ENCODE peak calls at places on chromosome 9, in four cellular contexts. C is PC-9, H is PC-3, N is MM.1S. Y is an unnamed sample.

GRCh38 chr9:122218070-122218884 is 10.5 kb downstream of the LHX6 start:
- DNase-seq in C (no peak), N (no peak), H (peak; percentile 53), Y (no peak)

GRCh38 chr9:3863114-3863528 is 337.3 kb upstream of the RFX3 start:
- DNase-seq in H (peak; percentile 96), C (peak; percentile 80), N (no peak), Y (no peak)

GRCh38 chr9:84136119-84136868 is 155.7 kb downstream of the RMI1 start:
- DNase-seq in H (peak; percentile 72), C (peak; percentile 90), N (no peak), Y (no peak)

GRCh38 chr9:108374606-108375005 is 481.2 kb downstream of the ACTL7B start:
- DNase-seq in H (peak; percentile 14), C (peak; percentile 57), N (no peak), Y (no peak)

GRCh38 chr9:33416996-33417395 is 14.6 kb upstream of the AQP7 start:
- DNase-seq in H (no peak), N (peak; percentile 32), C (no peak), Y (no peak)

GRCh38 chr9:92671323-92671722 is 1.4 kb upstream of the IPPK start:
- DNase-seq in H (peak; percentile 81), C (peak; percentile 94), N (no peak), Y (no peak)

GRCh38 chr9:121350993-121351561 is 19.0 kb downstream of the STOM start:
- DNase-seq in H (peak; percentile 72), C (peak; percentile 72), N (no peak), Y (no peak)

GRCh38 chr9:23769307-23769935 is 56.6 kb downstream of the ELAVL2 start:
- DNase-seq in N (no peak), C (peak; percentile 68), H (peak; percentile 93), Y (no peak)

GRCh38 chr9:93892748-93893147 is 62.4 kb downstream of the BARX1 start:
- DNase-seq in H (no peak), N (no peak), C (no peak), Y (no peak)

GRCh38 chr9:11319477-11320060 is 706.8 kb upstream of the PTPRD start:
- DNase-seq in N (peak; percentile 59), H (peak; percentile 33), C (no peak), Y (peak; percentile 4)

DNA sequence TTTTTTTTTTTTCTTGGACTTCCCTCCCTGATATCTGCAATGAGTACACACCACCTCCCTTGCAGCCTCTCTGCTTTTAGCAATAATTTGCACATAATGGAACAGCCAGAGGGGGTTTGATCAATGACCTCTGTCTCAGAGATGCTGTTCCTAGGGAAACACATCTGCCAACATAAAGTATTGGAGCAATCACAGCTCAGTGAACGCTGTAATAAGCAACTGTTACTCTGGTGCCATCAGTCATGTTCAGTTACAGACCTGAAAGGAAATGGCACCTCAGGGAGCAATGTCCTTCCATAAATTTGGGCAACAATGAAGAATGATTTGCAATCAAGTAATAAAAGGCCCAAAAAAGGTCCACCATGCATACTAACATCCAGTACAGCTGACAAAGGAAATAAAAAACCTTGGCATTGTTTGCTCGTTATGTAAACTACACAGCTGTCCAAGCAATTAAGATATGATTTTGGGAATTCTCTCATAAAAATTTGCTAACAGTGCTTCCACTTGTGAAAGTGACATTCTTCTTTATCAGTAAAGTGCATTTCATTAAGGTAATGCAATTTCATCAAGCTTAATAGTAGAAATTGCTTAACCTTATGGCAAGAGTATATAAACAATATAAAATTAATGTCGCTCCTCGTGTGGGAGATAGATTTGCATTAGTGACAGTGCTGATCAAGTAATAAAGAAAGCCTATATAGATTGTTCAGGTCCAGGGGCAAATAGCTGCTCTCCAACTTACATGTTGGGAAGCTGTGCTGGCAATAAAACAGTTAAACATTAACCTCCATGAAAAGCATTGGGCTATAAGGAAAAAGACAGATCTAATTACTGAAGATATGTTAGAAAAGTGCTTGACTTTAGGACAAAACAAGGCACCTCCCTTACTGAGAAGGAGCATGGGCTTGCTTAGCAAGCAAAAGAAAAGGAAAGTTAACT is 167.7 kb downstream of the RASEF start:
- DNase-seq in H (no peak), C (no peak), N (no peak), Y (no peak)
- H3K9me2 ChIP-seq in H (no peaks in the 10 kb centered on the region), C (no peaks in the 10 kb centered on the region), N (no peaks in the 10 kb centered on the region), Y (no peaks in the 10 kb centered on the region)

GRCh38 chr9:135478858-135479468 is 619 bp upstream of the PPP1R26 start:
- DNase-seq in C (peak; percentile 69), N (peak; percentile 72), H (peak; percentile 45), Y (no peak)
- TF ChIP-seq CTCF in C (no peak), N (no peak), H (peak; percentile 42), Y (no peak)

DNA sequence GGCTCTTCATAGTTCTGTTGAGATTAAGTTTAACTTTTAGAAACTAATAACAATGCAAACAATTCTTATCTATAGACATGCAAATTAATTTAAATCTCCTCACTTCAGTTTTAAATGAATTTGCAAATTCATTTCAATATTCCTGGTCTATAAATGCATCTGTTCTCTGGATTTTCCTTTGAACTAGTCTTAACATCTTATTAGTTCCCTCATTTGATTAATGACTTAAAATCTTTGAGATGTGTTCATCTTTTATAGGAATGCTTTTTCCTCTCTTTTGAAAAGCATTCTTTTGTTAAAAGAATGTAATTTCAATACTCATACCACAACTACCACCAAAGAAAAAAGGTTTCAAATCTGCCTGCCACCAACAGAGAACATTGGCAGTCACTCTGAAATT is 169.4 kb downstream of the RASEF start:
- DNase-seq in N (no peak), C (no peak), H (no peak), Y (no peak)
- H3K9me2 ChIP-seq in N (no peaks in the 10 kb centered on the region), C (no peaks in the 10 kb centered on the region), H (no peaks in the 10 kb centered on the region), Y (no peaks in the 10 kb centered on the region)

GRCh38 chr9:131668439-131669233 is 71.2 kb downstream of the RAPGEF1 start:
- DNase-seq in H (peak; percentile 53), N (no peak), C (no peak), Y (peak; percentile 61)
- TF ChIP-seq CTCF in H (no peak), N (no peak), C (no peak), Y (peak; percentile 40)

GRCh38 chr9:79209012-79209411 is 362.8 kb upstream of the TLE4 start:
- DNase-seq in C (no peak), N (no peak), H (no peak), Y (no peak)

GRCh38 chr9:79215819-79216218 is 355.9 kb upstream of the TLE4 start:
- DNase-seq in N (no peak), C (no peak), H (peak; percentile 7), Y (no peak)

GRCh38 chr9:79213417-79214125 is 358.2 kb upstream of the TLE4 start:
- DNase-seq in C (no peak), H (no peak), N (no peak), Y (no peak)

GRCh38 chr9:79210541-79211243 is 361.1 kb upstream of the TLE4 start:
- DNase-seq in N (no peak), C (no peak), H (peak; percentile 35), Y (no peak)
- H3K9me2 ChIP-seq in N (no peaks in the 10 kb centered on the region), C (no peaks in the 10 kb centered on the region), H (no peaks in the 10 kb centered on the region), Y (no peaks in the 10 kb centered on the region)

GRCh38 chr9:100521282-100521681 is 48.3 kb downstream of the TMEFF1 start:
- DNase-seq in H (no peak), C (no peak), N (peak; percentile 90), Y (no peak)
- TF ChIP-seq CTCF in H (no peak), C (no peak), N (no peak), Y (no peak)

DNA sequence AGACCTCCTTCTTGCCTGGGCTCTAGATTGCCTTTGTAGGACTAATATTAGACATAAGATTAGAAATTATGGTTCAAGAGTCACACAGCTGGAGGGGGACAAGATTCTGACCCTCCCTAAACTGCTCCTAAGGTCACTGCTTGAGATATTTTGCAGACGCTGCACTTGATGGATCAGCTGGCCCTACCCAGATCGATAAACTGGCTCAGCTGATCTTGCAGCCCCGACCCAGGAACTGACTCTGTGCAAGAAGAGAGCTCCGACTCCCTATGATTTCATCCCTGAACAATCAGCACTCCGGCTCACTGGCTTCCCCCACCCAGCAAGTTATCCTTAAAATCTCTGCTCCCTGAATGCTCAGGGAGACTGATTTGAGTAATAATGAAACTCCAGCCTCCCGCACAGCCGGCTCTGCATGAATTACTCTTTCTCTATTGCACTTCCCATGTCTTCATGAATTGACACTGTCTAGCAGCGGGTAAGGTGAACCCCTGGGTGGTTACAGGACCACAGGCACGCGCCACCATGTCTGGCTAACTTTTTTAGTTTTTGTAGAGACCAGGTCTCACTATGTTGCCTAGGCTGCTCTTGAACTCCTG is 17.0 kb upstream of the NANS start:
- DNase-seq in N (no peak), H (no peak), C (no peak), Y (peak; percentile 24)
- H3K9me2 ChIP-seq in N (no peaks in the 10 kb centered on the region), H (no peaks in the 10 kb centered on the region), C (no peaks in the 10 kb centered on the region), Y (no peaks in the 10 kb centered on the region)

DNA sequence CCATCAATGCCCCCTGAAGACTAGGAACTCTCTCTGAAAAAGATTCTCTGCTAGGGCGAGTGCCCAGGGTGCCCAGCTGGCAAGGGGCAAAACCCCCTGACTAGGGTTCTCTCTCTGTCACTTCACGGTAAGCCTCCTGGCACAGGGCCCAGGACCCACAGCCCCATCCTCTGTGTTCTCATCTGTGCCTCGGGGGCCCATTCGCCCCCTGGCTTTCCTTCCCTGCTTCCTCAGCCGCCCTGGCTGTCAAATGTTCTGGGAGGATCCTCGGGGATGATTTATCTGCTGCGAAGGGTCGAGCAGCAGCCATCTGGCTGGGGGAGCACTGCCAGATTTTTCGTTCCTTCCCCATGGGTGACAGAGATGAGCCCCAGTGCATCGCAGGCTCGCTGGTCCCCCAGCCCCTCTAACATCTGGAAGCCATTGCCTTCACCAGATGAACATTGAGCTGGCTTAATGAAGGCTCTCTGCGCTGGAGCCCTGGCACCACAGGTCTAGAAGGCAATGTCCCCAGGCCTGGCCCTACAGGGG is 24.2 kb downstream of the HMCN2 start:
- DNase-seq in N (no peak), C (no peak), H (no peak), Y (no peak)
- TF ChIP-seq CTCF in N (no peak), C (no peak), H (no peak), Y (no peak)

GRCh38 chr9:116310212-116310611 is 156.6 kb downstream of the PAPPA start:
- DNase-seq in H (no peak), C (no peak), N (no peak), Y (no peak)

GRCh38 chr9:116313638-116314037 is 160.0 kb downstream of the PAPPA start:
- DNase-seq in H (peak; percentile 3), C (no peak), N (no peak), Y (no peak)

GRCh38 chr9:116308070-116308469 is 154.5 kb downstream of the PAPPA start:
- DNase-seq in C (no peak), N (peak; percentile 38), H (no peak), Y (no peak)

GRCh38 chr9:116316231-116316630 is 162.6 kb downstream of the PAPPA start:
- DNase-seq in H (no peak), C (no peak), N (no peak), Y (no peak)

GRCh38 chr9:116312221-116312620 is 158.6 kb downstream of the PAPPA start:
- DNase-seq in C (no peak), N (no peak), H (no peak), Y (no peak)
- H3K9me2 ChIP-seq in C (peaks cover 4% of the 10 kb centered on the region), N (no peaks in the 10 kb centered on the region), H (no peaks in the 10 kb centered on the region), Y (no peaks in the 10 kb centered on the region)